ENCODE peak calls at places on chromosome 22, in seven cellular contexts. D, E, V, J, F, G and Z are unnamed samples.

GRCh38 chr22:17842386-17842785 is 68.1 kb upstream of the BID start:
- DNase-seq in F (no peak), E (no peak), V (no peak), G (no peak), J (no peak), D (no peak), Z (no peak)

GRCh38 chr22:21865041-21865440 is 2.4 kb downstream of the MAPK1 start:
- DNase-seq in F (no peak), G (peak; percentile 54), D (no peak), E (no peak), V (no peak), J (no peak), Z (no peak)

GRCh38 chr22:38296372-38296771 is 20.9 kb downstream of the CSNK1E start:
- DNase-seq in E (no peak), V (no peak), J (no peak), F (no peak), D (no peak), G (no peak), Z (no peak)

GRCh38 chr22:39309364-39309861 is 10.0 kb downstream of the RPL3 start:
- DNase-seq in E (peak; percentile 81), G (no peak), D (no peak), F (no peak), V (no peak), J (no peak), Z (no peak)

GRCh38 chr22:49768961-49769690 is 58.5 kb downstream of the BRD1 start:
- DNase-seq in E (peak; percentile 47), J (no peak), V (no peak), F (no peak), D (no peak), G (peak; percentile 40), Z (no peak)

GRCh38 chr22:38327805-38328204 is 10.6 kb upstream of the CSNK1E start:
- DNase-seq in F (no peak), V (no peak), G (no peak), E (no peak), D (no peak), J (no peak), Z (no peak)

GRCh38 chr22:26715392-26715939 is 58.1 kb downstream of the MIAT start:
- DNase-seq in E (no peak), V (no peak), D (no peak), F (no peak), J (no peak), G (no peak), Z (no peak)

GRCh38 chr22:44369916-44370804 is 57.4 kb upstream of the SHISAL1 start:
- DNase-seq in E (no peak), G (peak; percentile 74), D (no peak), J (no peak), F (no peak), V (no peak), Z (no peak)

GRCh38 chr22:28023036-28023435 is 104.0 kb upstream of the PITPNB start:
- DNase-seq in V (no peak), D (no peak), F (no peak), G (no peak), E (no peak), J (no peak), Z (no peak)

GRCh38 chr22:41356430-41357028 is 25.2 kb upstream of the TEF start:
- DNase-seq in V (no peak), D (no peak), F (no peak), J (no peak), G (no peak), E (no peak), Z (no peak)

GRCh38 chr22:30790366-30790765 is 95.7 kb downstream of the OSBP2 start:
- DNase-seq in J (no peak), E (no peak), V (no peak), D (no peak), F (no peak), G (no peak), Z (no peak)

GRCh38 chr22:50700387-50701075 is 27.9 kb downstream of the SHANK3 start:
- DNase-seq in D (no peak), V (no peak), E (no peak), G (no peak), F (no peak), J (peak; percentile 98), Z (no peak)

GRCh38 chr22:28799125-28799833 is 1.1 kb downstream of the XBP1 start:
- DNase-seq in J (peak; percentile 70), D (peak; percentile 35), F (no peak), E (no peak), V (peak; percentile 15), G (peak; percentile 57), Z (no peak)

GRCh38 chr22:49079743-49080500 is 747.8 kb downstream of the BRD1 start:
- DNase-seq in D (no peak), G (no peak), E (no peak), V (no peak), F (no peak), J (no peak), Z (no peak)

GRCh38 chr22:23115825-23116494 is 25.8 kb downstream of the RSPH14 start:
- DNase-seq in E (no peak), J (no peak), D (no peak), G (peak; percentile 42), F (no peak), V (peak; percentile 63), Z (no peak)

GRCh38 chr22:16969508-16970327 is 38.3 kb downstream of the GAB4 start:
- DNase-seq in V (no peak), J (no peak), F (no peak), D (no peak), G (no peak), E (no peak), Z (no peak)

GRCh38 chr22:44583076-44583760 is 85.2 kb upstream of the RTL6 start:
- DNase-seq in D (no peak), G (no peak), J (no peak), F (no peak), V (no peak), E (no peak), Z (no peak)

GRCh38 chr22:16961477-16962186 is 46.4 kb downstream of the GAB4 start:
- DNase-seq in F (no peak), V (peak; percentile 6), J (no peak), E (peak; percentile 11), D (no peak), G (no peak), Z (no peak)

GRCh38 chr22:38315801-38316339 is 1.4 kb downstream of the CSNK1E start:
- DNase-seq in F (no peak), E (no peak), V (no peak), G (no peak), D (no peak), J (no peak), Z (no peak)

GRCh38 chr22:24510694-24511625 is 15.8 kb downstream of the UPB1 start:
- DNase-seq in D (no peak), F (no peak), V (peak; percentile 18), E (no peak), G (no peak), J (peak; percentile 51), Z (no peak)

GRCh38 chr22:49363526-49364230 is 464.0 kb downstream of the BRD1 start:
- DNase-seq in J (no peak), G (peak; percentile 6), E (no peak), D (no peak), F (no peak), V (no peak), Z (no peak)

GRCh38 chr22:31944700-31945477 is 554 bp downstream of the YWHAH start:
- DNase-seq in D (no peak), G (peak; percentile 82), F (no peak), V (peak; percentile 78), E (peak; percentile 71), J (no peak), Z (no peak)

GRCh38 chr22:31945478-31945815 is 1.1 kb downstream of the YWHAH start:
- DNase-seq in V (no peak), D (no peak), G (no peak), E (no peak), J (no peak), F (no peak), Z (no peak)

GRCh38 chr22:31945971-31946680 is 1.8 kb downstream of the YWHAH start:
- DNase-seq in V (no peak), D (no peak), J (no peak), G (no peak), E (no peak), F (no peak), Z (no peak)

GRCh38 chr22:31948002-31948401 is 3.7 kb downstream of the YWHAH start:
- DNase-seq in J (no peak), E (no peak), V (no peak), F (no peak), G (no peak), D (no peak), Z (no peak)

GRCh38 chr22:31947296-31947695 is 3.0 kb downstream of the YWHAH start:
- DNase-seq in G (no peak), E (no peak), V (no peak), F (no peak), D (no peak), J (peak; percentile 48), Z (no peak)
- TF ChIP-seq YY1 in G (no peak), E (no peak), V (no peak), F (peak; percentile 9), D (no peak), J (no peak), Z (no peak)

GRCh38 chr22:42959472-42960145 is 55.3 kb downstream of the PACSIN2 start:
- DNase-seq in F (no peak), D (no peak), G (peak; percentile 64), J (peak; percentile 92), E (no peak), V (peak; percentile 40), Z (no peak)

GRCh38 chr22:42957544-42957943 is 57.4 kb downstream of the PACSIN2 start:
- DNase-seq in J (no peak), D (no peak), E (no peak), V (no peak), F (no peak), G (no peak), Z (no peak)

GRCh38 chr22:42960146-42960509 is 54.8 kb downstream of the PACSIN2 start:
- DNase-seq in D (no peak), V (no peak), G (no peak), F (no peak), E (no peak), J (peak; percentile 38), Z (no peak)

GRCh38 chr22:42957958-42958357 is 57.0 kb downstream of the PACSIN2 start:
- DNase-seq in E (no peak), J (no peak), D (no peak), G (no peak), V (no peak), F (no peak), Z (no peak)

GRCh38 chr22:42958937-42959336 is 56.0 kb downstream of the PACSIN2 start:
- DNase-seq in D (no peak), F (no peak), G (no peak), V (no peak), J (no peak), E (no peak), Z (no peak)
- H3K4me3 ChIP-seq in D (no peak overlapping the region), F (no peak overlapping the region), G (no peak overlapping the region), V (peak overlapping the region; percentile 42), J (peak overlapping the region; percentile 56), E (no peak overlapping the region), Z (no peak overlapping the region)

GRCh38 chr22:46766611-46767010 is 4.2 kb downstream of the TBC1D22A start:
- DNase-seq in J (no peak), F (no peak), E (no peak), D (no peak), V (no peak), G (no peak), Z (no peak)
- TF ChIP-seq YY1 in J (no peak), F (no peak), E (no peak), D (no peak), V (no peak), G (no peak), Z (no peak)

DNA sequence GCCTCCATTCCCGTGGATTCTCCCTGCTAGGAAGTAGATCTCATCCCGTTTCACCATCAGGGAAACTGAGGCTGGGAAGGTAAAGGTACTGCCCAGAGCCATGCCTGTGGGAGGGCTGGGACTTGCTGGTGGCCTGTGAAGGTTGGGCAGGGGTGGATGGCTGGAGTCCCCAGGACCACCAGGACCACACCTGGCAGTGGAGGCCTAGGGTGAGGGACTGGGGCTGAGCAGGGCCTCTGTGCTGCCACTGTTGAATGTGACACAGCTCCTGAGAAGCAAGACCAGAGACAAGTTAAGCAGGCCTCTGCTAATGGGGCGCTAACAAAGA is 26.2 kb upstream of the PRODH start:
- DNase-seq in E (no peak), F (no peak), D (no peak), G (no peak), V (no peak), J (no peak), Z (no peak)
- H3K4me3 ChIP-seq in E (no peak overlapping the region), F (no peak overlapping the region), D (no peak overlapping the region), G (no peak overlapping the region), V (no peak overlapping the region), J (no peak overlapping the region), Z (no peak overlapping the region)